ENCODE peak calls at places on chromosomes 4 and X, in five cellular contexts. Z, J, R, L and C are unnamed samples.

GRCh38 chr4:176444741-176445140 is 125.0 kb downstream of the SPCS3 start:
- DNase-seq in L (no peak), J (no peak), Z (no peak), R (no peak), C (no peak)

GRCh38 chr4:8920969-8921368 is 49.3 kb upstream of the HMX1 start:
- DNase-seq in L (no peak), R (peak), Z (no peak), J (no peak), C (no peak)

GRCh38 chrX:131987252-131987651 is 35.9 kb upstream of the STK26 start:
- DNase-seq in L (peak), Z (no peak), J (no peak), R (no peak), C (no peak)

GRCh38 chr4:2084316-2084715 is 25.2 kb downstream of the NAT8L start:
- DNase-seq in R (peak), L (no peak), Z (no peak), J (no peak), C (no peak)

GRCh38 chr4:54493862-54494261 is 163.9 kb upstream of the KIT start:
- DNase-seq in Z (no peak), R (no peak), J (no peak), L (no peak), C (no peak)

GRCh38 chr4:2712261-2712842 is 43.8 kb downstream of the TNIP2 start:
- DNase-seq in L (no peak), Z (peak), J (no peak), R (no peak), C (no peak)

GRCh38 chrX:103293118-103293517 is 16.6 kb upstream of the TCEAL5 start:
- DNase-seq in J (no peak), R (no peak), Z (no peak), L (no peak), C (no peak)

GRCh38 chr4:173490817-173491518 is 39.1 kb downstream of the HAND2 start:
- DNase-seq in J (no peak), R (no peak), Z (peak), L (no peak), C (no peak)

GRCh38 chrX:110180928-110181310 is 137.0 kb downstream of the AMMECR1 start:
- DNase-seq in Z (no peak), R (no peak), J (no peak), L (no peak), C (no peak)

GRCh38 chrX:27599928-27600327 is 9.8 kb downstream of the DCAF8L2 start:
- DNase-seq in L (no peak), Z (peak), R (no peak), J (no peak), C (no peak)

GRCh38 chrX:154502098-154502497 is 11.7 kb upstream of the SLC10A3 start:
- DNase-seq in R (no peak), Z (no peak), J (no peak), L (no peak), C (no peak)

GRCh38 chrX:129945131-129945530 is 37.3 kb upstream of the BCORL1 start:
- DNase-seq in J (no peak), Z (no peak), L (no peak), R (no peak), C (no peak)

GRCh38 chrX:4787971-4788370 is 1074.5 kb upstream of the PRKX start:
- DNase-seq in Z (no peak), R (no peak), L (no peak), J (no peak), C (no peak)

GRCh38 chr4:111842336-111842735 is 302.9 kb upstream of the FAM241A start:
- DNase-seq in L (no peak), J (no peak), Z (no peak), R (no peak), C (no peak)

GRCh38 chrX:9923357-9923756 is 43.8 kb upstream of the CLDN34 start:
- DNase-seq in R (no peak), L (no peak), J (no peak), Z (no peak), C (no peak)

GRCh38 chrX:135112096-135112729 is 8.1 kb downstream of the ETDB start:
- DNase-seq in J (no peak), L (peak), R (peak), Z (peak), C (peak)

GRCh38 chr4:92265066-92265465 is 38.7 kb upstream of the GRID2 start:
- DNase-seq in L (no peak), Z (no peak), R (no peak), J (no peak), C (no peak)

GRCh38 chr4:113657834-113658233 is 103.7 kb downstream of the CAMK2D start:
- DNase-seq in J (no peak), Z (no peak), R (no peak), L (no peak), C (no peak)

GRCh38 chr4:70863099-70863790 is 23.6 kb upstream of the GRSF1 start:
- DNase-seq in L (no peak), R (no peak), Z (no peak), J (no peak), C (no peak)

GRCh38 chrX:110159865-110160264 is 157.0 kb downstream of the TMEM164 start:
- DNase-seq in R (no peak), L (no peak), J (no peak), Z (no peak), C (no peak)

GRCh38 chr4:76984127-76984526 is 34.6 kb downstream of the SEPTIN11 start:
- DNase-seq in R (peak), L (no peak), J (no peak), Z (no peak), C (peak)

GRCh38 chr4:5711479-5712184 is 631 bp downstream of the EVC start:
- DNase-seq in L (no peak), J (no peak), Z (peak), R (no peak), C (no peak)

GRCh38 chr4:8379281-8379680 is 61.2 kb downstream of the ACOX3 start:
- DNase-seq in J (no peak), R (no peak), L (no peak), Z (no peak), C (no peak)

GRCh38 chrX:45850775-45851433 is 650.2 kb upstream of the DIPK2B start:
- DNase-seq in Z (peak), R (peak), L (no peak), J (no peak), C (no peak)

GRCh38 chr4:112897548-112897947 is 151.9 kb upstream of the ANK2 start:
- DNase-seq in Z (no peak), J (no peak), L (no peak), R (peak), C (no peak)

GRCh38 chr4:119284876-119285611 is 36.9 kb downstream of the FABP2 start:
- DNase-seq in L (no peak), R (no peak), J (no peak), Z (no peak), C (no peak)

GRCh38 chr4:88613417-88613875 is 21.2 kb downstream of the HERC3 start:
- DNase-seq in Z (no peak), J (no peak), L (peak), R (no peak), C (peak)